ENCODE peak calls at places on chromosomes 13 and 19, in four cellular contexts. B is GM12865, S is A549, I is heart right ventricle. G is an unnamed sample.

GRCh38 chr13:90445179-90445578 is 902.3 kb upstream of the MIR17HG start:
- DNase-seq in B (no peak), I (no peak), S (peak; percentile 82), G (no peak)

GRCh38 chr13:40259899-40260298 is 406.5 kb downstream of the FOXO1 start:
- DNase-seq in B (no peak), S (no peak), I (no peak), G (no peak)

GRCh38 chr19:35755160-35755549 is 1.7 kb downstream of the HSPB6 start:
- DNase-seq in B (no peak), S (no peak), I (no peak), G (no peak)

GRCh38 chr19:35076026-35076370 is 34.5 kb downstream of the HPN start:
- DNase-seq in S (no peak), B (no peak), I (no peak), G (no peak)

GRCh38 chr13:46687810-46688209 is 109.2 kb downstream of the ESD start:
- DNase-seq in I (no peak), S (peak; percentile 36), B (peak; percentile 28), G (no peak)

GRCh38 chr13:73872397-73872796 is 261.8 kb downstream of the KLF12 start:
- DNase-seq in I (no peak), S (no peak), B (no peak), G (no peak)

GRCh38 chr13:57630661-57631606 is 610 bp upstream of the PCDH17 start:
- DNase-seq in I (peak; percentile 24), S (no peak), B (no peak), G (no peak)

GRCh38 chr19:2476451-2477140 is 669 bp downstream of the GADD45B start:
- DNase-seq in I (peak; percentile 54), B (peak; percentile 70), S (peak; percentile 57), G (no peak)

GRCh38 chr13:29664591-29664990 is 69.1 kb upstream of the SLC7A1 start:
- DNase-seq in B (no peak), I (no peak), S (no peak), G (no peak)

GRCh38 chr13:23739597-23739996 is 149.6 kb downstream of the MIPEP start:
- DNase-seq in I (no peak), B (no peak), S (no peak), G (no peak)

GRCh38 chr19:57317503-57317902 is 2.8 kb upstream of the ZNF543 start:
- DNase-seq in B (no peak), S (no peak), I (no peak), G (no peak)

GRCh38 chr13:65940720-65941119 is 1289.4 kb downstream of the PCDH9 start:
- DNase-seq in S (no peak), I (peak; percentile 19), B (no peak), G (no peak)

GRCh38 chr13:93862259-93862658 is 617.2 kb downstream of the DCT start:
- DNase-seq in B (no peak), I (no peak), S (no peak), G (no peak)

DNA sequence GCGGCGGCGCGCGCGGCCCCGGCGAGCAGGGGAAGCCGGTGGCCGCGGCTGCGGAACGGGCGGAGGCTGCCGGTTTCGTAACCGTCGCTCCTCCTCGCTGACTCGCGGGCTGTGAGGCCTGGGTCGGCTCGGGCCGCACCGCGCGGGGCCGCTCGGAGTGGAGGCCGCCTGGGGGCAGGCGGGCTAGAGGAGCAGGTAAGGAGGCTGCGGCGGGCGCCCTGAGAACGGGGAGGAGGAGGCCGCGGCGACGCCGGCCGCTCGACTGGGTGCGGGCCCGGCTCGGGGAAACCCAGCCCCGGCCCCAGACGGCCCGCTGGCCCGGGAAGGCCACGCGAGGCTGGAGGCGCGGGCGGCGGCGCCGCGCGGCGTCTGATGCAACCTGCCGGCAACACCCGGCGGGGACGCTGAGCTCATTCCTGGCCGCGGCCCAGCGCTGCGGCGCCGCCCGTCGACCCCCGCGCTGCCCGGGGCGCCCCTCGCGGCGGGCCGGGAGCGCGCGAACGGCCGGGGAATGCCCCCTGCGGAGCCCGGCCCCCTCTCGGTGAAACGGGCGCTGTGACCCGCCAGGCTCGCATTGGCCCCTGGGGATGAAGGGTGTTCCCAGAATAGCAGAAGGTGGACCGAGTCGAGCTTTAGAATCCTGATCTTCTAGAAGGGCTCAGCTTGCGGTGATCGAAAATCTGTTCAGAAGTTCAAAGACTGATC is at the start of gene CEBPG:
- DNase-seq in B (peak; percentile 63), S (no peak), I (peak; percentile 61), G (no peak)
- TF ChIP-seq CTCF in B (peak; percentile 12), S (peak; percentile 43), I (no peak), G (no peak)

DNA sequence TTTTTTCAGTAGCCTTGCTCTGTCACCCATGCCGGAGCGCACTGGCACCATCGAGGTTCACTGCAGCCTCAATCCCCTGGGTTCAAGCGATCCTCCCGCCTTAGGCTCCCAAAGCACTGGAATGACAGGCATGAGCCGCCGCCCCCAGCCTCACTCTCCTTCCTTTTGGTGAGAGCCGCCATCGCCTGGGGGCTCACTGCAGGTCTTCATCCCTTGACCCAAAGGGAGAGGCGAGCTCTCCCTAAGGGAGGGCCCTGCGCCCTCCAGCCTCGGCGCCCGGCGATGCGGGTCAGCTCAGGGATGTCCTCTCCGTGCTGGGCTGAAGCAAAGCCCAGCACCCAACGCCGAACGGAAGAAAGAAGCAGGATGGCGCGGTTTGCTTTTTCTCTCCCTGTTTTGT is 23.2 kb upstream of the ZBTB7A start:
- DNase-seq in S (no peak), B (no peak), I (no peak), G (no peak)
- H3K4me3 ChIP-seq in S (no peak overlapping the region), B (no peak overlapping the region), I (no peak overlapping the region), G (no peak overlapping the region)

GRCh38 chr13:81487151-81487550 is 1146.2 kb upstream of the SPRY2 start:
- DNase-seq in B (no peak), S (peak; percentile 50), I (no peak), G (no peak)
- TF ChIP-seq CTCF in B (no peak), S (no peak), I (no peak), G (no peak)

GRCh38 chr19:1070931-1071791 is 4.2 kb downstream of the ARHGAP45 start:
- DNase-seq in S (no peak), B (no peak), I (no peak), G (no peak)

GRCh38 chr19:1067341-1068103 is 555 bp downstream of the ARHGAP45 start:
- DNase-seq in B (peak; percentile 42), I (no peak), S (no peak), G (no peak)

GRCh38 chr19:1070576-1070930 is 3.6 kb downstream of the ARHGAP45 start:
- DNase-seq in B (no peak), I (no peak), S (no peak), G (no peak)

GRCh38 chr19:1068111-1069001 is 1.4 kb downstream of the ARHGAP45 start:
- DNase-seq in B (peak; percentile 75), I (peak; percentile 45), S (no peak), G (no peak)

GRCh38 chr19:1069009-1069779 is 2.2 kb downstream of the ARHGAP45 start:
- DNase-seq in S (no peak), B (peak; percentile 83), I (peak; percentile 50), G (no peak)
- H3K4me3 ChIP-seq in S (no peak overlapping the region), B (peak overlapping the region; percentile 61), I (peak overlapping the region; percentile 14), G (peak overlapping the region; percentile 94)

DNA sequence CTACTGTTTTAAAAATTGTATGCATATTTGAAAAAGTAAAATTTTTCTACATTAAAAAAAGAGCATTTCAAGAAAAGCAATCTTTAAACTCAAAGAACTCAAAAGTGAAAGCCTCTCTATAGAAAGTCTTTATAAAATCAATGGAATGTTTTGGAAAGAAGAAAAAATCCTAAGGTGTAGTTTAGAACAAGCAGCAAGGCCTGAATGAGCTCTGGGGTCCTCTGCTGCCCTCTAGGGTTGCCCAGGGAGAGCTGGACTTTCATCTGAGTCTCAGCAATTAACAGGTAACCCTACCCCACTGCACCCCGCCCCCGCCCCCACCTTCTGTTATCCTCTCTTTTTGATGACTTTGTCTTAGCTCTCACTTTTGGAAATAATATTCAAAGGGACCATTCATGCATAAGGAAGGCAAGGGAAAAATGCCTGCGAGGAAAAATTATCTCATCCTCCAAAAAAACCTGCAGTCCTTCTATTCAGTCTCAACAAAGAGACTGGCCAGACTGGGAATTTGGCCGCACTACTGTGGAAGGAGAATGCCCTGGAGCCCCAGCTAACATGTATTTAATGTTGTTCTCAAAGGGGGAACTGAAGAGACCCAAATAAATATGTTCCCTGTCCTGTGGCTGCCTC is 24.1 kb downstream of the SLC25A30 start:
- DNase-seq in B (peak; percentile 60), S (peak; percentile 58), I (peak; percentile 29), G (no peak)
- TF ChIP-seq CTCF in B (peak; percentile 59), S (peak; percentile 55), I (peak; percentile 4), G (peak; percentile 64)

GRCh38 chr19:17967258-17968051 is 548 bp downstream of the KCNN1 start:
- DNase-seq in S (no peak), B (no peak), I (no peak), G (no peak)

GRCh38 chr19:17965370-17966114 is 1.4 kb upstream of the KCNN1 start:
- DNase-seq in S (no peak), B (no peak), I (no peak), G (no peak)

GRCh38 chr19:17966497-17967257 is at the start of gene KCNN1:
- DNase-seq in B (no peak), S (no peak), I (no peak), G (no peak)

GRCh38 chr19:17963936-17964691 is 2.8 kb upstream of the KCNN1 start:
- DNase-seq in S (no peak), B (no peak), I (no peak), G (no peak)

GRCh38 chr19:17966115-17966455 is 822 bp upstream of the KCNN1 start:
- DNase-seq in B (no peak), S (no peak), I (no peak), G (no peak)
- H3K4me3 ChIP-seq in B (no peak overlapping the region), S (no peak overlapping the region), I (no peak overlapping the region), G (no peak overlapping the region)

DNA sequence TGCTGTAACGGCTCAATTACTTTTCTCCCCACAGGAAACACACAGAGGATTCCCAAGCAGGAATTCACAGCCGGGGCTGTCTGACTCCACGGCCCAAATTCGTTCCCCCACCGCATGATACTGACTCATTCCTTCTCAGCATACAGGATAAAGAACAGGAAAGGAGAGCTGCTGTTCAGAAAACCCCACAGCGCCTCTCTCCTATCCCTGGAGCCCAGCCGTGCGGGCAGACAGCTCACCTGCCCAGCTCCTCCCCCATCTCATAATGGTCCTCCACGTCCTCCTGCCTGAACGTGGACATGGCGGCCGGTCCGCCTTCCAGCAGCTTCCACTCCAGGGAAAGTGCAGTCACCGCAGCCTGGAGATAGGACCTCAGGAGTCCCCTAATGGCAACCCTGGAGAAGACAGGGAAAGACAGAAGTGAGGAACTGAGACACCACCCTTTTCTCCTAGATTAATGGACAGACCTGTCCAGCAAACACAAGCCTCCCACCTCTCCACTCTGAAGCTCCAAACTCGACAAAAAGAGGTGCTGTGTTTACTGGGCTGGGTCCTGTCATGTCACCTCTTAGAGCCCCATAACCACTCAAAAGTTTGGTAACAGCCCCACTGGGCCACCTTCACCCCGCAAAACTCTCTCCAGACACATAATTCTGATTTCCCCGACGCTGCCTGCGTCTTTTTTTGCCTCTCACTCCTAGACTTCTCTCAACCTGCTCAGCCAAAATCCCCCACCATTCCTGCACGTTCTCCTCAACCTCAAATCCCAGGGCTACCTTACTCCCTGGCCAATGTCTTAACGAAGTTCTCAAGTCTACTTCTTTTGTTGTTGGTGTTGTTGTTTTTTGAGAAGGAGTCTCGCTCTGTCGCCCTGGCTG is 1.2 kb downstream of the DAPK3 start:
- DNase-seq in I (peak; percentile 60), B (no peak), S (peak; percentile 72), G (no peak)
- TF ChIP-seq CTCF in I (no peak), B (no peak), S (no peak), G (no peak)

GRCh38 chr19:50719119-50719435 is 525 bp downstream of the SHANK1 start:
- DNase-seq in S (no peak), I (no peak), B (no peak), G (no peak)
- H3K4me3 ChIP-seq in S (peak overlapping the region; percentile 56), I (peak overlapping the region; percentile 48), B (no peak overlapping the region), G (no peak overlapping the region)

GRCh38 chr13:98033277-98034247 is 80.1 kb downstream of the IPO5 start:
- DNase-seq in I (peak; percentile 38), B (peak; percentile 27), S (peak; percentile 51), G (no peak)
- TF ChIP-seq CTCF in I (peak; percentile 30), B (peak; percentile 9), S (peak; percentile 46), G (no peak)

GRCh38 chr13:113433391-113433916 is 19.8 kb downstream of the ADPRHL1 start:
- DNase-seq in B (no peak), S (no peak), I (no peak), G (no peak)
- H3K4me3 ChIP-seq in B (no peak overlapping the region), S (no peak overlapping the region), I (no peak overlapping the region), G (no peak overlapping the region)

G was measured in GM12864.